ENCODE peak calls at places on chromosomes 13 and 19, in seven cellular contexts. X, E, N, F, S, T and O are unnamed samples.

GRCh38 chr13:25768726-25769270 is 283.0 kb downstream of the SHISA2 start:
- DNase-seq in X (no peak), E (no peak), N (no peak), F (no peak), S (no peak), T (no peak), O (no peak)

GRCh38 chr13:21657538-21657937 is 13.3 kb upstream of the FGF9 start:
- DNase-seq in X (peak; percentile 82), E (no peak), N (no peak), F (no peak), S (no peak), T (no peak), O (peak; percentile 78)

GRCh38 chr13:114010401-114011101 is 36.7 kb upstream of the C13orf46 start:
- DNase-seq in X (no peak), E (peak; percentile 71), N (no peak), F (no peak), S (no peak), T (no peak), O (no peak)

GRCh38 chr19:17420267-17420924 is 549 bp downstream of the MVB12A start:
- DNase-seq in X (peak; percentile 67), E (peak; percentile 81), N (no peak), F (no peak), S (peak; percentile 74), T (peak; percentile 51), O (no peak)

GRCh38 chr19:50826492-50827240 is 3.1 kb upstream of the KLK1 start:
- DNase-seq in X (no peak), E (peak; percentile 65), N (no peak), F (no peak), S (no peak), T (no peak), O (no peak)

GRCh38 chr13:65656740-65657329 is 1573.3 kb downstream of the PCDH9 start:
- DNase-seq in X (peak; percentile 2), E (no peak), N (no peak), F (no peak), S (no peak), T (no peak), O (no peak)

GRCh38 chr19:8145969-8146368 is 3.4 kb downstream of the FBN3 start:
- DNase-seq in X (no peak), E (no peak), N (no peak), F (no peak), S (no peak), T (no peak), O (no peak)

GRCh38 chr13:38804061-38804460 is 117.2 kb downstream of the FREM2 start:
- DNase-seq in X (no peak), E (no peak), N (no peak), F (no peak), S (no peak), T (no peak), O (no peak)

GRCh38 chr13:32087955-32088747 is 56.6 kb downstream of the FRY start:
- DNase-seq in X (no peak), E (no peak), N (no peak), F (no peak), S (no peak), T (no peak), O (no peak)

GRCh38 chr19:2478324-2478755 is 2.4 kb downstream of the GADD45B start:
- DNase-seq in X (no peak), E (peak; percentile 83), N (peak; percentile 91), F (peak; percentile 73), S (peak; percentile 57), T (peak; percentile 59), O (peak; percentile 59)

GRCh38 chr19:57788114-57788692 is 18.7 kb downstream of the ZNF586 start:
- DNase-seq in X (no peak), E (no peak), N (no peak), F (no peak), S (no peak), T (no peak), O (no peak)

GRCh38 chr13:49272296-49272695 is 24.6 kb downstream of the CDADC1 start:
- DNase-seq in X (no peak), E (no peak), N (no peak), F (no peak), S (no peak), T (no peak), O (no peak)

GRCh38 chr19:46204008-46204407 is 25.5 kb upstream of the IGFL1 start:
- DNase-seq in X (no peak), E (peak; percentile 57), N (no peak), F (no peak), S (no peak), T (no peak), O (no peak)

GRCh38 chr19:49058592-49058991 is 1.0 kb upstream of the CGB7 start:
- DNase-seq in X (no peak), E (no peak), N (no peak), F (no peak), S (no peak), T (peak; percentile 32), O (no peak)

GRCh38 chr19:35404879-35405622 is 34.2 kb downstream of the GPR42 start:
- DNase-seq in X (peak; percentile 90), E (no peak), N (no peak), F (no peak), S (peak; percentile 76), T (no peak), O (peak; percentile 92)

GRCh38 chr13:110559429-110559943 is 2.0 kb downstream of the RAB20 start:
- DNase-seq in X (no peak), E (peak; percentile 82), N (peak; percentile 79), F (peak; percentile 86), S (peak; percentile 69), T (peak; percentile 30), O (no peak)
- H3K27ac ChIP-seq in X (peak overlapping the region; percentile 58), E (peak overlapping the region; percentile 90), N (peak overlapping the region; percentile 96), F (peak overlapping the region; percentile 88), S (peak overlapping the region; percentile 91), T (no peak overlapping the region), O (peak overlapping the region; percentile 69)

GRCh38 chr13:110290153-110290552 is 16.8 kb downstream of the COL4A1 start:
- DNase-seq in X (no peak), E (no peak), N (no peak), F (no peak), S (no peak), T (no peak), O (no peak)

GRCh38 chr13:110291286-110291685 is 15.7 kb downstream of the COL4A1 start:
- DNase-seq in X (no peak), E (no peak), N (no peak), F (no peak), S (no peak), T (no peak), O (no peak)

GRCh38 chr13:110289174-110289573 is 17.8 kb downstream of the COL4A1 start:
- DNase-seq in X (no peak), E (no peak), N (no peak), F (no peak), S (no peak), T (no peak), O (no peak)

GRCh38 chr13:110290811-110291210 is 16.1 kb downstream of the COL4A1 start:
- DNase-seq in X (no peak), E (no peak), N (no peak), F (no peak), S (no peak), T (no peak), O (no peak)

GRCh38 chr13:110289661-110290060 is 17.3 kb downstream of the COL4A1 start:
- DNase-seq in X (no peak), E (no peak), N (no peak), F (no peak), S (no peak), T (no peak), O (no peak)
- H3K27ac ChIP-seq in X (no peak overlapping the region), E (no peak overlapping the region), N (no peak overlapping the region), F (no peak overlapping the region), S (no peak overlapping the region), T (no peak overlapping the region), O (no peak overlapping the region)

GRCh38 chr13:33349996-33350826 is 64.7 kb upstream of the STARD13 start:
- DNase-seq in X (peak; percentile 18), E (peak; percentile 89), N (peak; percentile 61), F (peak; percentile 48), S (peak; percentile 73), T (peak; percentile 44), O (no peak)

GRCh38 chr13:33352520-33352919 is 67.0 kb upstream of the STARD13 start:
- DNase-seq in X (no peak), E (no peak), N (no peak), F (no peak), S (no peak), T (no peak), O (no peak)

GRCh38 chr13:33349314-33349995 is 63.9 kb upstream of the STARD13 start:
- DNase-seq in X (no peak), E (peak; percentile 76), N (no peak), F (no peak), S (peak; percentile 17), T (no peak), O (no peak)

GRCh38 chr13:33352023-33352422 is 66.5 kb upstream of the STARD13 start:
- DNase-seq in X (no peak), E (no peak), N (no peak), F (no peak), S (no peak), T (no peak), O (no peak)

DNA sequence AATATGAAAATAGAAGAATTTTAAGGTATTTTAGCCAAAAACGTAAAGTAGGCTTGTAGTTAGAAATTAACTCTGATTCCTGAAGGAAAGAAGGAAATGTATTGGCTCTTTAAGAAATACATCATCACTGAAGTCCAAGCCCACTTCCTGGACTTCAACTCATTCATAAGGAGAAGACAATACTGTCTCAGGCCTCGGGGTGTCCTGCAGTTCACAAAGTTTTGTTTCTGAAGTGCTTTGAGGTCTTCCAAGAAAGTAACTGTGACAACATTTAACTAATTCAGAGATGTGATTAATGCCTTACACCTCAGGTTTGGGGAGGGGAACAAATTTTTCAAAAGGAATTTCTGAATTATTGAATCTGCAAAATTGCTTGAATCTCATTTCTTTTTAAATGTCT is 65.8 kb upstream of the STARD13 start:
- DNase-seq in X (no peak), E (no peak), N (no peak), F (no peak), S (no peak), T (no peak), O (no peak)
- H3K27ac ChIP-seq in X (no peak overlapping the region), E (no peak overlapping the region), N (no peak overlapping the region), F (no peak overlapping the region), S (no peak overlapping the region), T (no peak overlapping the region), O (no peak overlapping the region)

GRCh38 chr13:91785435-91786137 is 387.2 kb downstream of the GPC5 start:
- DNase-seq in X (no peak), E (no peak), N (no peak), F (no peak), S (no peak), T (no peak), O (no peak)
- H3K27ac ChIP-seq in X (no peak overlapping the region), E (no peak overlapping the region), N (no peak overlapping the region), F (no peak overlapping the region), S (no peak overlapping the region), T (no peak overlapping the region), O (no peak overlapping the region)

GRCh38 chr13:98328511-98328910 is 151.4 kb upstream of the RNF113B start:
- DNase-seq in X (no peak), E (no peak), N (no peak), F (no peak), S (no peak), T (no peak), O (no peak)

GRCh38 chr13:98324105-98324504 is 147.0 kb upstream of the RNF113B start:
- DNase-seq in X (no peak), E (no peak), N (no peak), F (no peak), S (no peak), T (no peak), O (no peak)

GRCh38 chr13:98325724-98326123 is 148.7 kb upstream of the RNF113B start:
- DNase-seq in X (no peak), E (no peak), N (no peak), F (no peak), S (no peak), T (no peak), O (no peak)

GRCh38 chr13:98327326-98328314 is 150.6 kb upstream of the RNF113B start:
- DNase-seq in X (no peak), E (no peak), N (no peak), F (no peak), S (no peak), T (peak; percentile 62), O (no peak)

GRCh38 chr13:98326274-98326673 is 149.2 kb upstream of the RNF113B start:
- DNase-seq in X (no peak), E (no peak), N (no peak), F (no peak), S (no peak), T (no peak), O (no peak)
- H3K27ac ChIP-seq in X (no peak overlapping the region), E (no peak overlapping the region), N (no peak overlapping the region), F (no peak overlapping the region), S (no peak overlapping the region), T (no peak overlapping the region), O (no peak overlapping the region)